ENCODE peak calls at places on chromosomes 2 and 18, in six cellular contexts. Z is RWPE1, U is mucosa of descending colon, K is HFFc6, Y is WTC11, T is lung. E is an unnamed sample.

GRCh38 chr18:21593540-21594257 is 6.8 kb downstream of the ESCO1 start:
- DNase-seq in Z (no peak), U (no peak), K (no peak), Y (no peak), T (no peak), E (peak; percentile 22)

GRCh38 chr18:58960946-58961722 is 96.5 kb downstream of the ZNF532 start:
- DNase-seq in Z (no peak), U (no peak), K (no peak), Y (no peak), T (no peak), E (no peak)

GRCh38 chr2:44935854-44936185 is 5.7 kb upstream of the SIX3 start:
- DNase-seq in Z (no peak), U (no peak), K (no peak), Y (no peak), T (no peak), E (no peak)

GRCh38 chr2:199463000-199463692 is 5.4 kb upstream of the SATB2 start:
- DNase-seq in Z (peak; percentile 70), U (peak; percentile 93), K (peak; percentile 38), Y (peak; percentile 87), T (peak; percentile 65), E (peak; percentile 48)

GRCh38 chr2:39954346-39954745 is 175.3 kb upstream of the THUMPD2 start:
- DNase-seq in Z (no peak), U (no peak), K (peak; percentile 35), Y (no peak), T (no peak), E (no peak)

GRCh38 chr2:10426726-10427567 is 21.2 kb downstream of the ODC1 start:
- DNase-seq in Z (no peak), U (no peak), K (no peak), Y (no peak), T (no peak), E (no peak)

GRCh38 chr18:45335644-45336043 is 279.6 kb upstream of the SLC14A2 start:
- DNase-seq in Z (peak; percentile 64), U (peak; percentile 16), K (no peak), Y (no peak), T (no peak), E (no peak)

GRCh38 chr2:231190531-231191197 is 7.8 kb upstream of the ARMC9 start:
- DNase-seq in Z (no peak), U (peak; percentile 50), K (no peak), Y (peak; percentile 70), T (no peak), E (peak; percentile 29)

GRCh38 chr18:35851286-35851967 is 121.1 kb upstream of the RMP24 start:
- DNase-seq in Z (no peak), U (no peak), K (no peak), Y (peak; percentile 38), T (peak; percentile 16), E (no peak)

GRCh38 chr2:156883828-156884615 is 373.5 kb upstream of the GALNT5 start:
- DNase-seq in Z (peak; percentile 53), U (no peak), K (peak; percentile 15), Y (no peak), T (no peak), E (no peak)

GRCh38 chr2:29134933-29135332 is 19.7 kb downstream of the CLIP4 start:
- DNase-seq in Z (no peak), U (no peak), K (no peak), Y (no peak), T (no peak), E (no peak)

GRCh38 chr2:120442923-120443571 is 97.1 kb downstream of the INHBB start:
- DNase-seq in Z (no peak), U (peak; percentile 82), K (no peak), Y (peak; percentile 94), T (peak; percentile 84), E (no peak)

GRCh38 chr2:115303-115702 is 69.0 kb upstream of the FAM110C start:
- DNase-seq in Z (no peak), U (peak; percentile 41), K (no peak), Y (no peak), T (no peak), E (no peak)

GRCh38 chr2:161165811-161166210 is 5.6 kb downstream of the TANK start:
- DNase-seq in Z (no peak), U (no peak), K (no peak), Y (no peak), T (no peak), E (no peak)

GRCh38 chr2:56199492-56199891 is 15.7 kb downstream of the CCDC85A start:
- DNase-seq in Z (no peak), U (no peak), K (peak; percentile 89), Y (no peak), T (no peak), E (no peak)

GRCh38 chr2:190180313-190181065 is 118.0 kb upstream of the MSTN start:
- DNase-seq in Z (peak; percentile 15), U (peak; percentile 78), K (no peak), Y (peak; percentile 74), T (peak; percentile 48), E (peak; percentile 77)

GRCh38 chr2:235724964-235725603 is 231.2 kb downstream of the AGAP1 start:
- DNase-seq in Z (no peak), U (no peak), K (no peak), Y (no peak), T (no peak), E (no peak)

GRCh38 chr2:25833566-25833965 is 44.7 kb downstream of the ASXL2 start:
- DNase-seq in Z (no peak), U (no peak), K (no peak), Y (no peak), T (no peak), E (no peak)

GRCh38 chr2:10240911-10241610 is 61.6 kb upstream of the HPCAL1 start:
- DNase-seq in Z (no peak), U (no peak), K (no peak), Y (peak; percentile 10), T (no peak), E (no peak)

GRCh38 chr2:70977605-70978205 is 725 bp upstream of the ANKRD53 start:
- DNase-seq in Z (peak; percentile 34), U (peak; percentile 27), K (peak; percentile 95), Y (no peak), T (peak; percentile 27), E (no peak)

GRCh38 chr2:207180741-207181140 is 15.0 kb upstream of the KLF7 start:
- DNase-seq in Z (no peak), U (no peak), K (peak; percentile 17), Y (no peak), T (no peak), E (no peak)

GRCh38 chr2:79292936-79293335 is 133.4 kb upstream of the REG3A start:
- DNase-seq in Z (no peak), U (no peak), K (no peak), Y (no peak), T (no peak), E (no peak)

GRCh38 chr2:30147196-30147714 is 448 bp downstream of the YPEL5 start:
- DNase-seq in Z (no peak), U (no peak), K (no peak), Y (peak; percentile 29), T (no peak), E (peak; percentile 45)

GRCh38 chr18:7196421-7196820 is 34.5 kb upstream of the LRRC30 start:
- DNase-seq in Z (no peak), U (no peak), K (no peak), Y (no peak), T (no peak), E (no peak)

GRCh38 chr2:218893349-218894167 is 12.9 kb downstream of the WNT10A start:
- DNase-seq in Z (no peak), U (no peak), K (no peak), Y (no peak), T (no peak), E (peak; percentile 15)

GRCh38 chr2:218890369-218890768 is 9.7 kb downstream of the WNT10A start:
- DNase-seq in Z (no peak), U (no peak), K (no peak), Y (peak; percentile 1), T (no peak), E (no peak)

GRCh38 chr2:218892693-218893348 is 12.2 kb downstream of the WNT10A start:
- DNase-seq in Z (peak; percentile 51), U (peak; percentile 81), K (peak; percentile 9), Y (peak; percentile 72), T (peak; percentile 67), E (peak; percentile 83)

GRCh38 chr2:218889937-218890336 is 9.3 kb downstream of the WNT10A start:
- DNase-seq in Z (no peak), U (no peak), K (no peak), Y (peak; percentile 4), T (no peak), E (no peak)

GRCh38 chr2:218891275-218892135 is 10.9 kb downstream of the WNT10A start:
- DNase-seq in Z (no peak), U (no peak), K (no peak), Y (peak; percentile 6), T (no peak), E (no peak)
- TF ChIP-seq CTCF in Z (no peak), U (no peak), K (no peak), Y (no peak), T (no peak), E (no peak)

DNA sequence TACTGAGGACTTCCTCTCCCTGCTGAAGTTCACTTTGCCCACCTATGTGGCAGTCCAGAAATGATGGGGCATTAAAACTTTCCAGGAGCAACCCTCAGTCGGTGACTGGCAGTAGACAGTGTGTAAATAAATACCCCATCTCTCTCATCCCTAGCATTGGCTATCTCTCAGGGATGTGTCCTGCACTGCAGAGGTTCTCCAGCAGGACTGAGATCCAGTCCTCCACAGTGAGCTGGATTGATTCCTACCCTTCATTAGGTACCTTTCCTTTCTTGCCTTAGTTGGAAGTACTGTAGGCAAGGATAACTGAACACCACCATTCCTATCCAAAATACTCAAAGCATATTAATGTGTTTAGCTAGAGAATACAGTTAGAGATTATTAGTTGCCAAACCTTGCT is 441.8 kb downstream of the SPAG16 start:
- DNase-seq in Z (no peak), U (no peak), K (no peak), Y (no peak), T (no peak), E (no peak)
- TF ChIP-seq CTCF in Z (no peak), U (no peak), K (no peak), Y (no peak), T (no peak), E (no peak)

DNA sequence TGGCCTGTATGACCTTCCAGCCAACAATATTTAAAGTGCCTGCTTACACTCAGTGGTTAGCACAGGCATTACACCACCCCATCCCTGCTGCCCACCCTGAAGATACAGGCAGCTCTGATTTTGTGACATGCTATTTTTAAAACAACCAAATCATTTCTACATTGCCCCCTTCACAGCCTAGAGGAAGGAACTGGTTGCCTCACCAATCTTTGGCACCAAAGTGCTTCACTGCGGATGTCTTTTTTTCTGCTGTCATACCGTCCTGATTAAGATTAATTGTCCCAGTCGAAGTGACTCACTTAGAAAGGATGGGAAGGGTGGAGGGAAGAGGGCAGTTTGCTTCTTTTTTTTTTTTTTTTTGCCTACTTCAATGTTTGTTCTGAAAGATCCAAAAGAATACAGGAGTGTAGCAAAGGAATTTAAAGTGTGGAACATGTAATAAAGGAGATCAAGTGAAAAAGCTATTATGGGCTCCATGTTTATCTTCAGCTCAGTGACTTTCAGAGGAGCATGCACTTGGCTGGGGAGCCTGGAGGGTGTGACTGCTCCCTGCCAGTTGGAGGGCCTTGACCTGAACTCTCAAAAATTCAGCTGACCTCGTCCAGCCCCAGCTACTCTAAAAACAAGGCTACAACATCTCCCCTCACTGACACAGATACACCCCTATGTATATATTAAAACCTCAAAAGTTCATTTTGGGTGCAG is 501.1 kb upstream of the TNP1 start:
- DNase-seq in Z (peak; percentile 83), U (no peak), K (peak; percentile 90), Y (no peak), T (no peak), E (no peak)
- TF ChIP-seq CTCF in Z (no peak), U (no peak), K (peak; percentile 43), Y (no peak), T (no peak), E (no peak)

GRCh38 chr18:3481696-3482210 is 31.8 kb downstream of the TGIF1 start:
- DNase-seq in Z (peak; percentile 37), U (peak; percentile 61), K (no peak), Y (peak; percentile 52), T (no peak), E (peak; percentile 42)
- TF ChIP-seq CTCF in Z (no peak), U (peak; percentile 26), K (peak; percentile 70), Y (peak; percentile 36), T (no peak), E (peak; percentile 46)

GRCh38 chr2:154439156-154439555 is 259.3 kb upstream of the KCNJ3 start:
- DNase-seq in Z (no peak), U (no peak), K (no peak), Y (no peak), T (no peak), E (no peak)
- TF ChIP-seq CTCF in Z (no peak), U (no peak), K (peak; percentile 30), Y (no peak), T (no peak), E (no peak)